ENCODE peak calls at places on chromosomes 13 and 19, in eight cellular contexts. One of them, this sample, is unnamed.
A peak's percentile ranks its signal among the peaks of the same experiment; 100 is the strongest.

GRCh38 chr19:15501596-15501995 is 6.7 kb upstream of the CYP4F22 start:
- DNase-seq in Panc1: no peak
- DNase-seq in GM12878: no peak
- DNase-seq in HCT116: no peak
- DNase-seq in HepG2: no peak
- DNase-seq in K562: no peak
- DNase-seq in HL-60: no peak
- DNase-seq in SK-N-SH: no peak
- DNase-seq in this sample: no peak

GRCh38 chr19:4495471-4495870 is 22.8 kb downstream of the PLIN4 start:
- DNase-seq in Panc1: no peak
- DNase-seq in GM12878: no peak
- DNase-seq in HCT116: peak; percentile 22
- DNase-seq in HepG2: no peak
- DNase-seq in K562: no peak
- DNase-seq in HL-60: no peak
- DNase-seq in SK-N-SH: no peak
- DNase-seq in this sample: peak; percentile 44

GRCh38 chr19:7870571-7871279 is 3.5 kb downstream of the PRR36 start:
- DNase-seq in Panc1: peak; percentile 71
- DNase-seq in GM12878: no peak
- DNase-seq in HCT116: peak; percentile 95
- DNase-seq in HepG2: peak; percentile 93
- DNase-seq in K562: peak; percentile 98
- DNase-seq in HL-60: peak; percentile 91
- DNase-seq in SK-N-SH: peak; percentile 78
- DNase-seq in this sample: peak; percentile 96

GRCh38 chr19:17616961-17617806 is 61.7 kb downstream of the COLGALT1 start:
- DNase-seq in Panc1: peak; percentile 10
- DNase-seq in GM12878: no peak
- DNase-seq in HCT116: peak; percentile 51
- DNase-seq in HepG2: peak; percentile 44
- DNase-seq in K562: peak; percentile 94
- DNase-seq in HL-60: no peak
- DNase-seq in SK-N-SH: peak; percentile 60
- DNase-seq in this sample: peak; percentile 94

GRCh38 chr19:51422053-51422448 is 4.6 kb upstream of the SIGLEC10 start:
- DNase-seq in Panc1: no peak
- DNase-seq in GM12878: no peak
- DNase-seq in HCT116: peak; percentile 56
- DNase-seq in HepG2: peak; percentile 67
- DNase-seq in K562: peak; percentile 94
- DNase-seq in HL-60: peak; percentile 84
- DNase-seq in SK-N-SH: peak; percentile 91
- DNase-seq in this sample: peak; percentile 97

GRCh38 chr19:38737297-38737865 is 6.9 kb downstream of the CAPN12 start:
- DNase-seq in Panc1: no peak
- DNase-seq in GM12878: no peak
- DNase-seq in HCT116: no peak
- DNase-seq in HepG2: no peak
- DNase-seq in K562: no peak
- DNase-seq in HL-60: no peak
- DNase-seq in SK-N-SH: no peak
- DNase-seq in this sample: no peak

GRCh38 chr13:25939961-25940687 is 111.7 kb downstream of the SHISA2 start:
- DNase-seq in Panc1: no peak
- DNase-seq in GM12878: no peak
- DNase-seq in HCT116: no peak
- DNase-seq in HepG2: no peak
- DNase-seq in K562: no peak
- DNase-seq in HL-60: no peak
- DNase-seq in SK-N-SH: no peak
- DNase-seq in this sample: no peak

GRCh38 chr13:101579291-101579802 is 126.9 kb downstream of the ITGBL1 start:
- DNase-seq in Panc1: no peak
- DNase-seq in GM12878: no peak
- DNase-seq in HCT116: no peak
- DNase-seq in HepG2: peak; percentile 2
- DNase-seq in K562: no peak
- DNase-seq in HL-60: no peak
- DNase-seq in SK-N-SH: peak; percentile 46
- DNase-seq in this sample: no peak

GRCh38 chr13:100673831-100674362 is 698 bp downstream of the TMTC4 start:
- DNase-seq in Panc1: no peak
- DNase-seq in GM12878: no peak
- DNase-seq in HCT116: peak; percentile 28
- DNase-seq in HepG2: peak; percentile 58
- DNase-seq in K562: peak; percentile 66
- DNase-seq in HL-60: peak; percentile 84
- DNase-seq in SK-N-SH: no peak
- DNase-seq in this sample: peak; percentile 43

GRCh38 chr13:43878897-43879322 is 630 bp downstream of the CCDC122 start:
- DNase-seq in Panc1: no peak
- DNase-seq in GM12878: peak; percentile 13
- DNase-seq in HCT116: no peak
- DNase-seq in HepG2: peak; percentile 31
- DNase-seq in K562: no peak
- DNase-seq in HL-60: peak; percentile 79
- DNase-seq in SK-N-SH: no peak
- DNase-seq in this sample: peak; percentile 67

GRCh38 chr19:11345122-11345752 is 831 bp downstream of the TMEM205 start:
- DNase-seq in Panc1: no peak
- DNase-seq in GM12878: no peak
- DNase-seq in HCT116: no peak
- DNase-seq in HepG2: no peak
- DNase-seq in K562: no peak
- DNase-seq in HL-60: no peak
- DNase-seq in SK-N-SH: peak; percentile 5
- DNase-seq in this sample: no peak

GRCh38 chr19:39696418-39696817 is 7.9 kb upstream of the LGALS14 start:
- DNase-seq in Panc1: no peak
- DNase-seq in GM12878: no peak
- DNase-seq in HCT116: no peak
- DNase-seq in HepG2: peak; percentile 25
- DNase-seq in K562: no peak
- DNase-seq in HL-60: no peak
- DNase-seq in SK-N-SH: no peak
- DNase-seq in this sample: no peak

GRCh38 chr19:38691938-38692457 is 44.5 kb downstream of the ACTN4 start:
- DNase-seq in Panc1: peak; percentile 99
- DNase-seq in GM12878: no peak
- DNase-seq in HCT116: peak; percentile 78
- DNase-seq in HepG2: no peak
- DNase-seq in K562: no peak
- DNase-seq in HL-60: no peak
- DNase-seq in SK-N-SH: peak; percentile 89
- DNase-seq in this sample: no peak

GRCh38 chr19:32129141-32129540 is 216.3 kb upstream of the ZNF507 start:
- DNase-seq in Panc1: no peak
- DNase-seq in GM12878: no peak
- DNase-seq in HCT116: no peak
- DNase-seq in HepG2: no peak
- DNase-seq in K562: no peak
- DNase-seq in HL-60: no peak
- DNase-seq in SK-N-SH: no peak
- DNase-seq in this sample: no peak

GRCh38 chr13:113991191-113991669 is 17.4 kb upstream of the C13orf46 start:
- DNase-seq in Panc1: no peak
- DNase-seq in GM12878: no peak
- DNase-seq in HCT116: no peak
- DNase-seq in HepG2: no peak
- DNase-seq in K562: no peak
- DNase-seq in HL-60: no peak
- DNase-seq in SK-N-SH: peak; percentile 80
- DNase-seq in this sample: no peak

GRCh38 chr13:113207890-113208423 is 512 bp downstream of the PCID2 start:
- DNase-seq in Panc1: no peak
- DNase-seq in GM12878: no peak
- DNase-seq in HCT116: no peak
- DNase-seq in HepG2: peak; percentile 26
- DNase-seq in K562: peak; percentile 45
- DNase-seq in HL-60: peak; percentile 30
- DNase-seq in SK-N-SH: no peak
- DNase-seq in this sample: peak; percentile 70

GRCh38 chr13:45393941-45394570 is 24.1 kb downstream of the SLC25A30 start:
- DNase-seq in Panc1: no peak
- DNase-seq in GM12878: no peak
- DNase-seq in HCT116: peak; percentile 45
- DNase-seq in HepG2: peak; percentile 61
- DNase-seq in K562: peak; percentile 68
- DNase-seq in HL-60: peak; percentile 47
- DNase-seq in SK-N-SH: peak; percentile 81
- DNase-seq in this sample: peak; percentile 80

GRCh38 chr13:110593430-110594130 is 21.8 kb upstream of the NAXD start:
- DNase-seq in Panc1: no peak
- DNase-seq in GM12878: no peak
- DNase-seq in HCT116: peak; percentile 50
- DNase-seq in HepG2: peak; percentile 65
- DNase-seq in K562: peak; percentile 77
- DNase-seq in HL-60: peak; percentile 61
- DNase-seq in SK-N-SH: peak; percentile 80
- DNase-seq in this sample: peak; percentile 76

GRCh38 chr13:71829542-71829941 is 37.5 kb downstream of the DACH1 start:
- DNase-seq in Panc1: no peak
- DNase-seq in GM12878: no peak
- DNase-seq in HCT116: no peak
- DNase-seq in HepG2: no peak
- DNase-seq in K562: no peak
- DNase-seq in HL-60: no peak
- DNase-seq in SK-N-SH: no peak
- DNase-seq in this sample: no peak

GRCh38 chr19:15315101-15315500 is 17.2 kb downstream of the BRD4 start:
- DNase-seq in Panc1: no peak
- DNase-seq in GM12878: no peak
- DNase-seq in HCT116: no peak
- DNase-seq in HepG2: no peak
- DNase-seq in K562: no peak
- DNase-seq in HL-60: no peak
- DNase-seq in SK-N-SH: no peak
- DNase-seq in this sample: no peak

GRCh38 chr19:54616840-54617560 is 13.3 kb upstream of the LILRB1 start:
- DNase-seq in Panc1: no peak
- DNase-seq in GM12878: peak; percentile 93
- DNase-seq in HCT116: no peak
- DNase-seq in HepG2: no peak
- DNase-seq in K562: no peak
- DNase-seq in HL-60: no peak
- DNase-seq in SK-N-SH: no peak
- DNase-seq in this sample: no peak

GRCh38 chr13:43014162-43014561 is 9.2 kb upstream of the DNAJC15 start:
- DNase-seq in Panc1: no peak
- DNase-seq in GM12878: no peak
- DNase-seq in HCT116: no peak
- DNase-seq in HepG2: no peak
- DNase-seq in K562: no peak
- DNase-seq in HL-60: no peak
- DNase-seq in SK-N-SH: peak; percentile 47
- DNase-seq in this sample: no peak

GRCh38 chr13:59086147-59086546 is 1077.6 kb downstream of the DIAPH3 start:
- DNase-seq in Panc1: no peak
- DNase-seq in GM12878: no peak
- DNase-seq in HCT116: no peak
- DNase-seq in HepG2: no peak
- DNase-seq in K562: no peak
- DNase-seq in HL-60: no peak
- DNase-seq in SK-N-SH: no peak
- DNase-seq in this sample: no peak
- TF ChIP-seq POLR2AphosphoS5 in Panc1: no peak
- TF ChIP-seq POLR2AphosphoS5 in GM12878: no peak
- TF ChIP-seq POLR2AphosphoS5 in HCT116: no peak
- TF ChIP-seq POLR2AphosphoS5 in HepG2: no peak
- TF ChIP-seq POLR2AphosphoS5 in K562: no peak
- TF ChIP-seq POLR2AphosphoS5 in HL-60: no peak
- TF ChIP-seq POLR2AphosphoS5 in SK-N-SH: no peak
- TF ChIP-seq POLR2AphosphoS5 in this sample: no peak

DNA sequence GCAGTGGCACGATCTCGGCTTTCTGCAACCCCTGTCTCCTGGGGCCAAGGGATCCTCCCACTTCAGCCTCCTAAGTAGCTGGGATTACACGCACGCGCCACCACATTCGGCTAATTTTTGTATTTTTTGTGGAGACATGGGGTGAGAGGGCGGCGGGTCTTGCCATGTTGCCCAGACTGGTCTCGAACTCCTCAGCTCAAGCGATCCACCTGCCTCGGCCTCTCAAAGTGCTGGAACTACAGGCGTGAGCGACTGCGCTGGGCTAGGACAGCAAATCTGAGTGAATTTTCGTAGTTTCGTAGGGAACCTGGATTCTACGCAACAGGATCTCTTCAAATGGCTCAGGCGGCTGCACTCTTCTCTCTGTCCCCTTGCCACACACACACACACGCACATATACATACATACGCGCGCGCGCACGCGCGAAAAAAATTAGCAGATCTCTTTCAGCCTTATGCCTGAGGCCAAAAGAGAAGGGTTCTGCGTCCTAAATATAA is 402 bp downstream of the PINLYP start:
- DNase-seq in Panc1: no peak
- DNase-seq in GM12878: no peak
- DNase-seq in HCT116: no peak
- DNase-seq in HepG2: no peak
- DNase-seq in K562: no peak
- DNase-seq in HL-60: no peak
- DNase-seq in SK-N-SH: no peak
- DNase-seq in this sample: no peak
- H3K27ac ChIP-seq in Panc1: peak overlapping the region; percentile 85
- H3K27ac ChIP-seq in GM12878: peak overlapping the region; percentile 13
- H3K27ac ChIP-seq in HCT116: peak overlapping the region; percentile 65
- H3K27ac ChIP-seq in HepG2: peak overlapping the region; percentile 53
- H3K27ac ChIP-seq in K562: no peak overlapping the region
- H3K27ac ChIP-seq in HL-60: peak overlapping the region; percentile 79
- H3K27ac ChIP-seq in SK-N-SH: peak overlapping the region; percentile 87
- H3K27ac ChIP-seq in this sample: peak overlapping the region; percentile 88

DNA sequence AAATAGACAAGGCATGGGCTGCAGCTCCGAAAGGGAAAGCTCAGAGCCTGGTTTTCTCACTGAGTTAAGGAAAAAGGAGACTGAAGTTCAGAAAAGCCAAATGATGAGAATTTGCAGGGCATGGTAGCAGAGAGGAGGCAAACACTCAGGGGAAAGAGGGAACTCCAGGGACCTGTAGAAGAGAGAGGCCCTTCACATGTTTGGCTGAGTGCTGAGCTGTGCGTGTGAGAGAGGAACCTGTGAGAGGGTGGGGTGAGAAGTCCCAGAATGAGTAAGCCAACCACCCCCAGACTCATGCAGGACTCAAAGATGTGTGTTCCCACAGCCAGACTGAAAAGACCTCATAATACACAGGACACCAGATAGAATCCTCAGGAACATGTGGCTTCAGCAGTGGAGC is 2.8 kb upstream of the CRYL1 start:
- DNase-seq in Panc1: no peak
- DNase-seq in GM12878: peak; percentile 47
- DNase-seq in HCT116: no peak
- DNase-seq in HepG2: no peak
- DNase-seq in K562: no peak
- DNase-seq in HL-60: peak; percentile 26
- DNase-seq in SK-N-SH: no peak
- DNase-seq in this sample: no peak
- TF ChIP-seq REST in Panc1: no peak
- TF ChIP-seq REST in GM12878: no peak
- TF ChIP-seq REST in HCT116: no peak
- TF ChIP-seq REST in HepG2: no peak
- TF ChIP-seq REST in K562: no peak
- TF ChIP-seq REST in HL-60: no peak
- TF ChIP-seq REST in SK-N-SH: no peak
- TF ChIP-seq REST in this sample: no peak

GRCh38 chr19:45001087-45001739 is at the start of gene RELB:
- DNase-seq in Panc1: no peak
- DNase-seq in GM12878: peak; percentile 57
- DNase-seq in HCT116: peak; percentile 72
- DNase-seq in HepG2: peak; percentile 73
- DNase-seq in K562: peak; percentile 93
- DNase-seq in HL-60: peak; percentile 89
- DNase-seq in SK-N-SH: peak; percentile 99
- DNase-seq in this sample: peak; percentile 95
- TF ChIP-seq POLR2AphosphoS5 in Panc1: no peak
- TF ChIP-seq POLR2AphosphoS5 in GM12878: peak; percentile 69
- TF ChIP-seq POLR2AphosphoS5 in HCT116: peak; percentile 39
- TF ChIP-seq POLR2AphosphoS5 in HepG2: no peak
- TF ChIP-seq POLR2AphosphoS5 in K562: no peak
- TF ChIP-seq POLR2AphosphoS5 in HL-60: no peak
- TF ChIP-seq POLR2AphosphoS5 in SK-N-SH: no peak
- TF ChIP-seq POLR2AphosphoS5 in this sample: no peak

This sample was measured in GM23338.